ENCODE peak calls at places on chromosome 16, in ten cellular contexts. H is H9, L is neural progenitor cell, Y is heart left ventricle, N is Calu3, V is lower leg skin, E is colonic mucosa, R is adrenal gland, T is AG09309, Q is cardiac fibroblast. W is an unnamed sample.

GRCh38 chr16:27253526-27253930 is 15.0 kb downstream of the NSMCE1 start:
- DNase-seq in Y (no peak), T (no peak), N (no peak), R (no peak), E (no peak), H (no peak), Q (peak), V (no peak), L (no peak), W (no peak)

GRCh38 chr16:75947626-75948239 is 221.4 kb upstream of the CPHXL start:
- DNase-seq in R (no peak), Q (no peak), V (no peak), L (no peak), Y (no peak), H (no peak), N (no peak), T (no peak), E (no peak), W (no peak)

GRCh38 chr16:53612003-53612402 is 91.7 kb downstream of the RPGRIP1L start:
- DNase-seq in R (no peak), V (no peak), E (peak), T (no peak), H (no peak), Q (no peak), N (no peak), L (no peak), Y (no peak), W (no peak)

GRCh38 chr16:81214745-81215166 is 23.7 kb upstream of the BCO1 start:
- DNase-seq in T (no peak), N (peak), H (peak), Q (peak), L (peak), Y (no peak), R (no peak), V (no peak), E (no peak), W (no peak)

GRCh38 chr16:53821957-53822625 is 118.1 kb downstream of the FTO start:
- DNase-seq in L (no peak), N (peak), T (peak), V (no peak), E (no peak), R (no peak), Q (peak), Y (no peak), H (no peak), W (no peak)

GRCh38 chr16:66701061-66701460 is 4.5 kb upstream of the CMTM4 start:
- DNase-seq in T (no peak), E (no peak), L (no peak), V (no peak), Q (peak), N (no peak), R (no peak), H (no peak), Y (no peak), W (no peak)

GRCh38 chr16:53664724-53665345 is 38.8 kb downstream of the RPGRIP1L start:
- DNase-seq in L (no peak), N (no peak), V (no peak), R (no peak), Y (no peak), T (peak), H (no peak), E (no peak), Q (peak), W (no peak)

GRCh38 chr16:27769561-27770222 is 219.7 kb downstream of the KATNIP start:
- DNase-seq in H (no peak), Q (peak), L (no peak), Y (no peak), N (no peak), V (no peak), E (no peak), R (no peak), T (peak), W (peak)

GRCh38 chr16:63890072-63890471 is 1231.8 kb downstream of the CDH11 start:
- DNase-seq in R (peak), E (peak), V (no peak), H (no peak), L (no peak), Y (peak), Q (peak), N (no peak), T (no peak), W (no peak)

GRCh38 chr16:57510016-57510871 is 24.0 kb upstream of the DOK4 start:
- DNase-seq in Y (no peak), T (no peak), V (no peak), Q (no peak), E (no peak), L (no peak), H (no peak), R (no peak), N (no peak), W (peak)

GRCh38 chr16:57507414-57508083 is 21.3 kb upstream of the DOK4 start:
- DNase-seq in L (peak), E (no peak), V (no peak), T (no peak), Q (no peak), H (no peak), R (no peak), N (no peak), Y (no peak), W (no peak)

GRCh38 chr16:57508084-57508425 is 21.8 kb upstream of the DOK4 start:
- DNase-seq in T (no peak), Y (no peak), L (no peak), V (no peak), N (no peak), Q (no peak), E (no peak), R (no peak), H (no peak), W (no peak)

GRCh38 chr16:57512296-57513001 is 23.9 kb downstream of the CCDC102A start:
- DNase-seq in Y (no peak), T (no peak), N (no peak), H (no peak), Q (no peak), R (no peak), L (no peak), E (no peak), V (no peak), W (peak)

GRCh38 chr16:57509231-57509923 is 23.1 kb upstream of the DOK4 start:
- DNase-seq in L (no peak), R (no peak), N (no peak), T (no peak), H (no peak), Q (no peak), Y (no peak), E (no peak), V (no peak), W (peak)
- TF ChIP-seq CTCF in L (no peak), R (no peak), N (no peak), T (no peak), H (no peak), Q (no peak), Y (no peak), E (no peak), V (no peak), W (no peak)

DNA sequence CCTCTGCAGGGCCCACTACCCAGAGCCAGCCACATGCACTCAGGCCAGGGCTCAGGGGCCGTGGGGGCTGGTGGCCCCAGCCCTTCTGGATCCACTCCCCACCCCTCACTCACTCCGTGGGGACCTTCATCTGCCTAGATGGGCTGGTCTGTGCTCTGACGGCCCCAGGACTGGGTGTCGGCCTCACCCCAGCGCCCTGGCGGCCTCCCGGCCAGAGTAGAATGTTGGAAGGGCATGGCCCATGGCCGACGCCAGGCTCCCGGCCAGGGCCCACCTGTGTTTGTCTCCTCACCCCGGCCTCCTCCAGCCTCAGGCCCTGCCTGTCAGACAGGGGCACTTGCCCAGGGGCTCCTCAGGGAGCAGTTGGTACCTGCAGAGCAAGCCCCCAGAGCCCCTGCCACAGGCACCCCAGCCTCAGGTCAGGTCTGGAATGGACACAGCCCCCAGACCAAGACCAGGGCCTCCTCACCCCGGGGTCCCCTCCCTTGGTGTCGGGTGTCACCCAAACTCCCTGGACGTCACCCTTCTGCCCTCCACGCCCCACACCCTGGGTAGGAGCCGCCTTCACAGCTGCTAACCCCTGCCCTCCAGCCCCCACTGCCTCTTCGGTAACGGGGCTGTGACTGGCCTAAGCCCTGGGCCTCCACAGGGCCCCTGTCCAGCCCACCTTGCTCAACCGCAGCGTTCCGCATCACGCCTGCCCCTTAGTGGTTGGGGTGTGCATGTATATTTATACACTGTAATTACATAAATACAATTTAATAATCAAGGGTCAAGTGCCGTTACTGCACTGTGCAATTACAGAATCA is 3.0 kb upstream of the CDH15 start:
- DNase-seq in R (no peak), N (peak), V (no peak), E (no peak), T (no peak), H (no peak), L (no peak), Q (no peak), Y (no peak), W (no peak)
- TF ChIP-seq CTCF in R (no peak), N (peak), V (no peak), E (no peak), T (no peak), H (no peak), L (no peak), Q (peak), Y (no peak), W (no peak)

DNA sequence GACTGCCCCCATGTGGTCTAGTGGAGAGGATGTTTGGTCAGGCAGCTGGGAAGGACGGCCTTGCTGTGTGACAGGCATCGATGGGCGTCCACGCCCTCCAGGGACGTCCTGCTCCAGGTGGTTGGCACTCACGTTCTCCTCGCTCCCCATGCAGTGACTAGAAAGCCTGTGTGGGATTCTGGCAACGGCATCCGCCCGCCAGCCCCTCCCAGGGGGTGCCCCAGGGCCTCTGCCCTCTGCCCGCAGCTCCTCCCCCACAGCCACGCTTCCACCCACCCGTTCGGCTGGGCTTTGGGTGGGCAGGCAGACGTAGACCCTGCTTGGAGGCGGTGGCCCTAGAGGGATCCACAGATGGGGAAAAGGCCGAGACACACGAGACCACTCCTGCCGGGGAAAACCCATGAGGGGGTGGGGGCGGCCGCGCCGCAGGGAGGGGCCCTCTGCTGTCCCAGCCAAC is 4.7 kb upstream of the IL17C start:
- DNase-seq in L (peak), T (no peak), H (peak), Q (no peak), E (peak), V (no peak), R (no peak), Y (peak), N (peak), W (peak)
- TF ChIP-seq CTCF in L (peak), T (peak), H (peak), Q (peak), E (peak), V (no peak), R (no peak), Y (no peak), N (no peak), W (peak)

DNA sequence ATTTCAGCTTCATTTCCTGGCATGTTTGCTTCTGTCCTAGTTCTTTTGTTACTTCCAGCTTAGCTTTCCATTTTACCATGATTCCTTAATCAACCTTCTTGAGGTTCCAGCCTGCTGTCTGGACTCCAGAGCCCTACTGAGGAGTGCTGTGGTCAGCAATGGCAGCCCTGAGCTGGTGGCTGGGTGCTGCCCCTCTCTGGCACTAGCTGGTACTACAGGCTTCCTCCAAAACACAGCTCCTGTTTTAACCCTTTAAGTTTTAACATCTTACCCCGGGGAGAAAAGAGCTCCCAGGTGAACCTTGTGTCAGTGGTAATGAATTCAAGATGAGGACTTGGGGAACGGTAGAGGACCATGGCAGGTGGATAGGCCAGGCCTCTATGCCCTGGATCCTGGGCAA is 395.5 kb downstream of the TMEM114 start:
- DNase-seq in R (no peak), T (no peak), L (peak), V (no peak), E (no peak), Q (no peak), N (no peak), H (peak), Y (no peak), W (no peak)
- TF ChIP-seq CTCF in R (no peak), T (peak), L (peak), V (no peak), E (no peak), Q (no peak), N (no peak), H (peak), Y (no peak), W (no peak)

GRCh38 chr16:57994778-57995177 is 5.7 kb downstream of the ZNF319 start:
- DNase-seq in T (no peak), V (no peak), R (peak), E (peak), N (peak), Q (peak), H (peak), L (peak), Y (peak), W (peak)
- TF ChIP-seq CTCF in T (peak), V (no peak), R (no peak), E (peak), N (no peak), Q (peak), H (peak), L (peak), Y (no peak), W (peak)